ENCODE peak calls at places on chromosomes 6 and 20, in five cellular contexts. V is mesenchymal stem cell, R is H1, W is H9, Y is trophoblast cell. O is an unnamed sample.

GRCh38 chr6:168374051-168374502 is 54.5 kb upstream of the DACT2 start:
- DNase-seq in Y (no peak), V (no peak), W (no peak), R (no peak), O (no peak)

GRCh38 chr6:24522090-24522820 is 27.5 kb downstream of the ALDH5A1 start:
- DNase-seq in V (no peak), Y (no peak), R (no peak), W (no peak), O (no peak)

GRCh38 chr6:117992856-117993255 is 85.8 kb downstream of the SLC35F1 start:
- DNase-seq in Y (no peak), W (no peak), V (no peak), R (no peak), O (no peak)

GRCh38 chr6:132736239-132736638 is 21.5 kb downstream of the VNN2 start:
- DNase-seq in R (no peak), Y (peak), W (no peak), V (peak), O (no peak)

GRCh38 chr20:20712004-20712473 is 405 bp downstream of the RALGAPA2 start:
- DNase-seq in Y (peak), R (no peak), V (no peak), W (no peak), O (no peak)

GRCh38 chr6:33171889-33172203 is 20.4 kb downstream of the COL11A2 start:
- DNase-seq in V (no peak), Y (no peak), R (no peak), W (no peak), O (no peak)

GRCh38 chr6:33392168-33392947 is 735 bp downstream of the KIFC1 start:
- DNase-seq in R (no peak), Y (peak), W (no peak), V (peak), O (no peak)

GRCh38 chr6:85065831-85066230 is 301.4 kb upstream of the TBX18 start:
- DNase-seq in W (no peak), V (no peak), R (no peak), Y (no peak), O (no peak)

GRCh38 chr20:53586640-53587039 is 7.0 kb downstream of the ZNF217 start:
- DNase-seq in W (no peak), Y (no peak), R (no peak), V (no peak), O (no peak)

GRCh38 chr6:7758456-7758855 is 32.6 kb downstream of the BMP6 start:
- DNase-seq in V (peak), R (no peak), W (no peak), Y (no peak), O (no peak)

GRCh38 chr20:40681684-40682083 is 7.4 kb downstream of the MAFB start:
- DNase-seq in R (no peak), V (no peak), Y (no peak), W (no peak), O (no peak)

GRCh38 chr20:40683221-40683893 is 5.7 kb downstream of the MAFB start:
- DNase-seq in V (peak), W (peak), Y (peak), R (no peak), O (peak)

GRCh38 chr20:40685349-40685748 is 3.7 kb downstream of the MAFB start:
- DNase-seq in Y (no peak), W (no peak), R (no peak), V (no peak), O (no peak)

GRCh38 chr20:40682104-40683045 is 6.7 kb downstream of the MAFB start:
- DNase-seq in W (no peak), Y (no peak), R (no peak), V (peak), O (peak)

DNA sequence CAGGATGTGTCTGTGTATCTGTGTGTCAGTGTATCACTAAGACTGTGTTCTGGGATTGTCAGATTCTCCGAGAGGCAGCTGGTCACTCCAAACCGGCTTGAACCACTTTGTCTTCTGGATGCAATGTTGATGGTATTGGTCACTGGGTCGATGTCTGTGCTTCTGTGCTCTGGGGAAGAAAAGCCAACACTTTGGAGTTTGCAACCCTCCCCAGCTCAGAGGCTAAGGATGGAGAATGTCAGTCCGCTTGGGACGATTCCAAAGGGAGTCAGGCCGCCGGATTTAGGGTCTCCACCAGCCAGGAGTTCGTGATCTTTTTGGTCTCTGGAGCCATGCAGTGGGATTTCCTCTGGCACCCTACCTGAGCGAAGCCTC is 5.2 kb downstream of the MAFB start:
- DNase-seq in R (no peak), Y (no peak), W (no peak), V (no peak), O (peak)
- H3K4me2 ChIP-seq in R (peak), Y (peak), W (peak), V (no peak), O (no peak)

GRCh38 chr6:137655291-137655690 is 161.1 kb upstream of the OLIG3 start:
- DNase-seq in Y (peak), R (no peak), W (no peak), V (no peak), O (no peak)
- H2BK12ac ChIP-seq in Y (no peak), R (no peak), W (no peak), V (no peak), O (no peak)

DNA sequence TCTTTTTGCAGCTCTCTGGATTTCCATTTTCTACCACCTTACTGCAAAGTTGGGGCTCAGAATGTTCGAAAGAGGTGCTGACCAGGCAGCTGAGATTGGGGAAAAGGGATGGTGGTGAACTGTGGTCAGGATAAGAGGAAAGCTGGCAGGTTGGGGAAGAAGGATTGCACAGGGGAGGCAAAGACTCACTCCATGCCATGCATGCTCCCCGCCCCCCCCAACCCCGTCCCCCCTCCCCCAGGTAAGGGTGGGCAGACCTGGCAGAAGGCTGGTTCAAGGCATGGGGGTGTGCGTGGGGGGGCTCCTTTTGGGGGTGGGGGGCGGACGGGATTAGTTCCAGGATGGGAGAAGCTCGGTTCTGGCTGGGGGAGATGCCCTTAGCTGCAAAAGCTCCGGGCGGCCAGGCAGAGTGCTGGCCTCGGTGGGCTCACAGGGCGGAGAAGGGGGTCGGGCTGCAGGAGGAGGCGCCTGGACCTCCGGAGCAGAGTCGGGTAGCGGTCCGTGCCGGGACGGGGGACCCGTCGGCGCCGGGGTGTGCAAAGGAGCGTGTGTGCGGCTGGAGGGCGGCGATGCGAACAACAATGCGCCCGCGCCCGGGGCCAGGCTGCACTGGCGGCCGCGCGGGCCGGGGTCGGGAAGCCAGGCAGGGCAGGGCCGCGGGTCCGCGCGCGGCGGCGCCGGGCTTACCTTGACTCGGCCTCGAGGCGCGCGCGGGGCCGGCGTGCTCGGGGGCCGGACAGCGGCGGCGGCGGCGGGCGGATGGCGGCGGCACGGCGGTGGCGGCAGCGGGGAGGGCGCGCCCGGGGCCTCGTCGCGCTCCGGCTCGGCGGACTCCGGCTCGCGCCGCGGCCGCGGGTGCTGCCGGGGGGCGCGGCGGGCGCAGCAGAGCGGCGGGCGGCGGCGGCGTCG is 844 bp downstream of the ADNP start:
- DNase-seq in W (no peak), Y (peak), V (no peak), R (no peak), O (peak)
- H2BK120ac ChIP-seq in W (peak), Y (peak), V (peak), R (no peak), O (peak)

DNA sequence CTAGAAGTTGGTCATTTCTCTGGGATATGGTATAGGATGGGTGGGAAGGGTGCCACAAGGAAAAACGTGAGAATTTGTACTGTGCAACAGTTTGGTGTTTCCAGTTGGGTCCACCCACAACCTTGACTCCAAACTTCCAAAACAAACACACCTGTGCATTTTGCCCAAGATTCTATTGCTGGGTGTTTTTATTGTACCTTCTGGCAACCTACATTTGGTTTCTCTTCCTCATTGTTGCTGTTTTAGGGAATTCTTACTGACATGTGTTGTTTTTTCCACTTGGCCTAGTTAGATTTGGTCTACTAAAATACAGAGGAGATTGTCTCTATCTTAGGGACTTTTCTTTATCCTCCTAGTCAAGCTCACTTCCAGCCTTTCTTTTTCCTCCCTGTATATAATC is 16.7 kb downstream of the TULP4 start:
- DNase-seq in Y (no peak), R (no peak), W (no peak), V (no peak), O (no peak)
- H3K4me2 ChIP-seq in Y (no peak), R (no peak), W (no peak), V (no peak), O (no peak)

DNA sequence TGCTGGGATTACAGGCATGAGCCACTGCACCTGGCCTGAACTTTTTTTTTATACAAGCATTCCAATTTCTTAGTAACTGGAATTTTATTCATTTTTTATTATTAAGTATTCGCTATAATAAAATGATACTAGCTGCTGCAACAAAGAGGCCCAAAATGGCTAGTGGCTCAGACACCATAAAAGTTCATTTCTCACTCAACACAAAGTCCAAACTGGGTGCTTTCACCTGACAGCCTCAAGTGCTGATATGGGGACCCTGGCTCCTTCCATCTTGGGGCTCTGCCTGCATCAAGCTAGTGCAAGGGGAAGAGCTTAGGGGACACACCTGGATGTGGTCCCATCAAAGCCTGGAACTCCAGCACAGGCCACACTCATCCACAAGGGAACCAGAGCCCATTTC is 12.2 kb upstream of the NOP56 start:
- DNase-seq in Y (no peak), R (no peak), V (no peak), W (no peak), O (no peak)
- H2BK12ac ChIP-seq in Y (no peak), R (no peak), V (no peak), W (no peak), O (no peak)

GRCh38 chr20:1391640-1392442 is 1.0 kb downstream of the FKBP1A start:
- DNase-seq in W (peak), V (peak), R (no peak), Y (peak), O (no peak)
- H2BK120ac ChIP-seq in W (no peak), V (peak), R (no peak), Y (no peak), O (no peak)

DNA sequence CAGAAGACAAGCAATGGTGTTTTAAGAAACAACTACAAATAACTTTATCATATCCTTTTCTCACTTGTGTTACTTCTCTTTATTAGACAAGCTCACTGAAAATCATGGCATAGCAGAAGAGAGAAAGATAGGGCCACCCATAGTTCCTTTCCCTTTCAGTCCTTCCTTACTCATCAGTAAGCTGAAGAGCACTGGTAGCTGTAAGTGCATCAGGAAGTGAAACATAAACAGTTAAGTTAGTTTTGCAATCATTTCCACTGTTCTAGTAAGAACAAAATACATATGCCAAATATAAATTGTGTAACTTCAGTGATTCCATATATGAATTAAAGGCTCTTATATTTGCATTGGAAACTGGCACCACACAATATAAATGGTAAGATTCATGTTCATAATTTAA is 220.0 kb downstream of the HACE1 start:
- DNase-seq in R (no peak), W (no peak), Y (no peak), V (peak), O (no peak)
- H3K4me2 ChIP-seq in R (no peak), W (no peak), Y (no peak), V (no peak), O (no peak)

GRCh38 chr6:70130865-70131264 is 172.0 kb downstream of the COL9A1 start:
- DNase-seq in W (no peak), Y (no peak), V (no peak), R (no peak), O (no peak)
- H2BK12ac ChIP-seq in W (no peak), Y (no peak), V (no peak), R (no peak), O (no peak)